ENCODE peak calls at places on chromosomes 13 and 19, in five cellular contexts. F is esophagus squamous epithelium, L is breast epithelium, H is heart right ventricle, E is tibial nerve. B is an unnamed sample.

GRCh38 chr19:18776288-18776594 is 14.9 kb downstream of the COMP start:
- DNase-seq in F (no peak), L (no peak), H (no peak), E (no peak), B (peak; percentile 37)

GRCh38 chr19:53812335-53812734 is 11.8 kb downstream of the NLRP12 start:
- DNase-seq in F (no peak), L (no peak), H (no peak), E (no peak), B (no peak)

GRCh38 chr13:111458739-111459138 is 138.3 kb downstream of the TEX29 start:
- DNase-seq in F (no peak), L (no peak), H (no peak), E (no peak), B (no peak)

GRCh38 chr13:31775686-31776085 is 36.4 kb downstream of the RXFP2 start:
- DNase-seq in F (no peak), L (no peak), H (peak; percentile 17), E (peak; percentile 24), B (no peak)

GRCh38 chr13:29835280-29836061 is 14.9 kb downstream of the UBL3 start:
- DNase-seq in F (no peak), L (no peak), H (no peak), E (no peak), B (no peak)

GRCh38 chr13:110624766-110625756 is 9.7 kb downstream of the NAXD start:
- DNase-seq in F (no peak), L (no peak), H (no peak), E (no peak), B (no peak)

GRCh38 chr19:2140193-2140545 is 11.2 kb downstream of the AP3D1 start:
- DNase-seq in F (no peak), L (no peak), H (no peak), E (no peak), B (no peak)

GRCh38 chr13:91468301-91468700 is 69.9 kb downstream of the GPC5 start:
- DNase-seq in F (no peak), L (no peak), H (no peak), E (no peak), B (peak; percentile 77)

GRCh38 chr19:17860331-17860992 is 752 bp downstream of the RPL18A start:
- DNase-seq in F (no peak), L (no peak), H (no peak), E (no peak), B (no peak)

GRCh38 chr13:114111577-114111976 is 20.8 kb downstream of the RASA3 start:
- DNase-seq in F (no peak), L (no peak), H (no peak), E (peak; percentile 8), B (no peak)

GRCh38 chr13:20351279-20352022 is 119.3 kb upstream of the GJB6 start:
- DNase-seq in F (no peak), L (no peak), H (no peak), E (no peak), B (peak; percentile 91)

GRCh38 chr19:43610493-43610892 is 1.4 kb upstream of the SRRM5 start:
- DNase-seq in F (no peak), L (no peak), H (no peak), E (no peak), B (no peak)

GRCh38 chr19:43607238-43608205 is 4.4 kb upstream of the SRRM5 start:
- DNase-seq in F (no peak), L (no peak), H (no peak), E (no peak), B (no peak)

GRCh38 chr19:43609872-43610271 is 2.0 kb upstream of the SRRM5 start:
- DNase-seq in F (no peak), L (no peak), H (no peak), E (no peak), B (no peak)

GRCh38 chr19:43605875-43606568 is 5.9 kb upstream of the SRRM5 start:
- DNase-seq in F (no peak), L (no peak), H (no peak), E (no peak), B (no peak)

DNA sequence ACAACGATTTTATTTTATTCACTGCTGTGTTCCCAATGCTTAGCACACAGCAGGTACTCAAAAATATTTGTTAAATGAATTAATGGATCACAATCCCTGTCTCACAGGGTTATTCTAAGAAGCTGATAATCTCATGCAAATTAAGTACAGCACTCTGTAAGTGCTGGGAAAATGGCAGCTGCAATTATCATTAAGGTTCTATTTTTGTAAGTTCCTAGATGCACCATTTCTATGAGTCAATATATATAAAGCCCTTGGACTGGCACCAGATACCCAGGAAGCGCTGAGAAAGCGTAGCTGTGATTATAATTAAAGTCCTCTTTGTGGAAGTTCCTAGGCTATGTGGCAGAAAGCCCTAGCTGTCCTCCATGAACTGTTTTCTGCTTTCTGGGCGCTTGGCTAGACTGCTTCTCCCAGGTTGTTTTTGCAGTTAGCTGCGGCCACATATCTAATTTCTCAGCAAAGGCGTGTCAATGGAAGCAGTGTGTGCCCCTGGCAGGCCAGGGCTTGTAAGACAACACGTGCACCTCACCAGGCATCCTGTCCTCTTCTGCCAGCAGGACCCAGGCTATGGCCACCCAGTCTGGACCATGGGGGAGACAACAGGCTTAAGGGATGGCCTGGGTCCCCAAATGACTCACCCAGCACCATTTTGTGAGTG is 5.2 kb upstream of the SRRM5 start:
- DNase-seq in F (no peak), L (peak; percentile 78), H (no peak), E (no peak), B (peak; percentile 67)
- H3K4me3 ChIP-seq in F (no peak overlapping the region), L (no peak overlapping the region), H (no peak overlapping the region), E (no peak overlapping the region), B (no peak overlapping the region)

GRCh38 chr19:42169486-42169885 is 37.2 kb upstream of the POU2F2 start:
- DNase-seq in F (no peak), L (no peak), H (no peak), E (no peak), B (no peak)
- TF ChIP-seq CTCF in F (no peak), L (no peak), H (no peak), E (no peak), B (no peak)

GRCh38 chr13:99997702-99998219 is 16.2 kb downstream of the ZIC2 start:
- DNase-seq in F (no peak), L (no peak), H (no peak), E (no peak), B (no peak)

GRCh38 chr13:99995503-99996176 is 14.1 kb downstream of the ZIC2 start:
- DNase-seq in F (no peak), L (no peak), H (no peak), E (no peak), B (peak; percentile 34)

GRCh38 chr13:99998261-99998660 is 16.7 kb downstream of the ZIC2 start:
- DNase-seq in F (no peak), L (no peak), H (no peak), E (no peak), B (no peak)

GRCh38 chr13:99995104-99995502 is 13.5 kb downstream of the ZIC2 start:
- DNase-seq in F (no peak), L (no peak), H (no peak), E (no peak), B (no peak)

GRCh38 chr13:99996177-99996705 is 14.7 kb downstream of the ZIC2 start:
- DNase-seq in F (no peak), L (no peak), H (no peak), E (no peak), B (peak; percentile 27)
- H3K27me3 ChIP-seq in F (peaks cover 100% of the 10 kb centered on the region), L (peaks cover 7% of the 10 kb centered on the region), H (peaks cover 87% of the 10 kb centered on the region), E (peaks cover 99% of the 10 kb centered on the region), B (peaks cover 52% of the 10 kb centered on the region)

GRCh38 chr19:40612831-40613668 is 11.9 kb downstream of the LTBP4 start:
- DNase-seq in F (peak; percentile 25), L (no peak), H (peak; percentile 74), E (peak; percentile 57), B (peak; percentile 29)

GRCh38 chr19:40616178-40616577 is 15.0 kb downstream of the LTBP4 start:
- DNase-seq in F (no peak), L (no peak), H (no peak), E (no peak), B (no peak)

GRCh38 chr19:40616941-40617340 is 15.8 kb downstream of the LTBP4 start:
- DNase-seq in F (no peak), L (no peak), H (no peak), E (no peak), B (no peak)

GRCh38 chr19:40613669-40614594 is 12.8 kb downstream of the LTBP4 start:
- DNase-seq in F (peak; percentile 48), L (peak; percentile 84), H (peak; percentile 79), E (peak; percentile 83), B (peak; percentile 73)

DNA sequence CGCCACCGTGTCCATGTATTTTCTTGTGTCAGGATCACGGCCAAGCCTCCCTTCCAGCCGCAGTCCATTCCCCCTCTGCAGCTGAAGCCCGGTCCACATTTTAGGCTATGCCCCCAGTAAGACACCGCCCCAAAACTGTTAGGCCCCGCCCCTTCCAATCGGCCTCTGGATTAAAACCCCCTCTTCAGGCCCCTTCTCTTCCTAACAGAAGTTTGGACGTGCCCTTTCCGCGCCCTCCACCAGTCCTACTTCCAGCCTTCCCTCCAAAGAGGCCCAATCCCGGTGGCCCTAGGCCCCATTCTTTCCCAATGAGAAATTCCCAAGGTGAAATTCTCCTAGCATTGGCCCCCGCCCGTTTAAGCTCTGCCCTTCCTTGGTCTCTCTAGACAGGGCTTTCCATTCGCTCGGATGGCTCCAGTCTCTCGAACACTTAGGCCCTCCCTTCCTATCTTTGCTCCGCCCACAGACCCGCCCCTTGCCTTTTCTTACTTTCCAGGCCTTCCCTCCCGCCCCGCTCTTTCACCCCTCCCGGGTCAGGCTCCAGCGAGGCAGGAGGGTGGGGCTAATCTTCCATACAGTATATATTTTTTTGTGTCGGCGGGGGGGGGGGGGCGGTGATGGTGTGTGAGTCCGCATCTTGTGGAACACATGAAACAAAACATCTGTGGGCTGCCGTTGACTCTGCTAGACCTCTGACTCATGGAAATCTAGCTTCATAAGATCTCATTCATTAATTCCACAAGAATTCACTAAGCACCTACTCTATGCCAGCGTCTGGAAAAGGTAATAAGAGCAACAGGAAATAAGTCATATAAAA is 13.6 kb downstream of the LTBP4 start:
- DNase-seq in F (peak; percentile 27), L (peak; percentile 75), H (peak; percentile 82), E (peak; percentile 85), B (peak; percentile 98)
- H3K4me3 ChIP-seq in F (peak overlapping the region; percentile 66), L (peak overlapping the region; percentile 54), H (peak overlapping the region; percentile 48), E (peak overlapping the region; percentile 59), B (peak overlapping the region; percentile 75)

DNA sequence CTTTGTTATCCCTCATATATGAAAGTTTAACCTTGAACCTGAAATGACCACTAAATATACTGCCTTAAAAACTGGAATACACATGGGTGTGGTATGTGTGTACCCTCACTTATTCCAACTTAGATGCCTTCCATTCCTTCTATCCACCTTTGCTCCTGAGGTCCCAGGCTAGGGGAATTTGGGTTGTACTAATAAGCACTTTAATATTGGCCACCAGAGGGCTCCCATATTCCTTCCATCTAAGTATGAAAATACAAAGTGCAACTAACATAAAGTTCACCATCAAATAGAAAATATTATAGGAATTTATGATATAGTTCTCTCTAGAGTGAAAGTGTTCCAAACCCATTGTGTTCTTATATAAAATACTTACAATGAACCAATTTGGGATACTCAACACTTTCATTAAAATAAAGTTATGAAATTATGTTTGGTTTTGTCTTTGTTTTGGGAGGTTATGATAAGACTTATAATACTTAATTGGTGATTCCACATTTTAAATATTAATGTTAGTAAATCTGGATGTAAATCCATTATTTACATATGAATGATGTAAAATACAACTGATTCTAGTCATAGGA is 62.3 kb downstream of the ITGBL1 start:
- DNase-seq in F (no peak), L (no peak), H (no peak), E (no peak), B (peak; percentile 61)
- TF ChIP-seq CTCF in F (peak; percentile 56), L (peak; percentile 45), H (peak; percentile 77), E (peak; percentile 60), B (peak; percentile 53)

B was measured in bronchial epithelial cell.